ENCODE peak calls at places on chromosomes 11 and 22, in eight cellular contexts. X is RWPE2, E is vagina, O is PC-9, F is thoracic aorta, T is Caco-2, M is heart left ventricle, A is K562. L is an unnamed sample.

GRCh38 chr11:96228472-96228871 is 114.5 kb downstream of the MAML2 start:
- DNase-seq in F (peak; percentile 78), M (peak; percentile 78), X (peak; percentile 84), T (no peak), E (no peak), O (peak; percentile 83), A (no peak), L (peak; percentile 65)

GRCh38 chr22:47053865-47054185 is 291.4 kb downstream of the TBC1D22A start:
- DNase-seq in M (no peak), X (no peak), A (no peak), T (no peak), O (no peak), E (no peak), F (no peak), L (no peak)

GRCh38 chr11:115501895-115502589 is 2.2 kb downstream of the CADM1 start:
- DNase-seq in A (no peak), E (no peak), M (no peak), F (no peak), O (no peak), T (no peak), X (no peak), L (no peak)

GRCh38 chr11:75826463-75827220 is 11.6 kb downstream of the UVRAG start:
- DNase-seq in O (no peak), T (no peak), X (no peak), M (no peak), F (no peak), E (no peak), A (no peak), L (no peak)

GRCh38 chr11:125591659-125592304 is 870 bp upstream of the STT3A start:
- DNase-seq in O (no peak), F (peak; percentile 4), T (peak; percentile 57), A (peak; percentile 42), M (peak; percentile 65), E (no peak), X (peak; percentile 42), L (peak; percentile 69)

GRCh38 chr11:116379185-116379828 is 393.5 kb downstream of the BUD13 start:
- DNase-seq in X (no peak), T (peak; percentile 57), E (no peak), O (peak; percentile 2), A (peak; percentile 43), F (no peak), M (no peak), L (no peak)

GRCh38 chr22:33438273-33438672 is 380.1 kb upstream of the SYN3 start:
- DNase-seq in M (no peak), X (no peak), E (no peak), F (no peak), T (no peak), O (peak; percentile 47), A (no peak), L (no peak)

GRCh38 chr11:46291441-46292143 is 14.1 kb downstream of the CREB3L1 start:
- DNase-seq in O (no peak), F (no peak), A (no peak), T (no peak), M (peak; percentile 77), X (no peak), E (no peak), L (peak; percentile 70)

GRCh38 chr11:2097356-2097997 is 41.7 kb downstream of the IGF2 start:
- DNase-seq in A (peak; percentile 28), F (no peak), T (no peak), O (no peak), X (peak; percentile 51), M (peak; percentile 83), E (no peak), L (peak; percentile 71)

GRCh38 chr11:36257351-36257750 is 31.9 kb downstream of the COMMD9 start:
- DNase-seq in E (no peak), A (no peak), M (no peak), F (no peak), T (no peak), O (peak; percentile 41), X (no peak), L (no peak)

GRCh38 chr22:44586337-44586990 is 88.4 kb upstream of the RTL6 start:
- DNase-seq in O (peak; percentile 71), F (no peak), E (no peak), X (no peak), T (no peak), M (peak; percentile 44), A (no peak), L (no peak)

GRCh38 chr11:45089251-45089650 is 57.2 kb upstream of the PRDM11 start:
- DNase-seq in X (no peak), F (peak; percentile 64), M (peak; percentile 83), T (no peak), A (no peak), O (no peak), E (no peak), L (peak; percentile 93)

GRCh38 chr11:113446938-113447337 is 28.3 kb downstream of the DRD2 start:
- DNase-seq in M (no peak), T (peak; percentile 73), F (no peak), E (no peak), X (peak; percentile 90), O (peak; percentile 30), A (no peak), L (no peak)

GRCh38 chr22:42376721-42377177 is 55.5 kb downstream of the NFAM1 start:
- DNase-seq in E (no peak), A (peak; percentile 32), X (peak; percentile 24), M (peak; percentile 77), O (no peak), T (peak; percentile 53), F (no peak), L (peak; percentile 83)

GRCh38 chr11:77497368-77497767 is 23.5 kb upstream of the PAK1 start:
- DNase-seq in E (no peak), A (no peak), M (no peak), F (no peak), T (no peak), O (no peak), X (no peak), L (no peak)

GRCh38 chr11:32348502-32348901 is 86.8 kb downstream of the WT1 start:
- DNase-seq in O (no peak), F (no peak), X (no peak), A (no peak), E (no peak), T (no peak), M (no peak), L (no peak)

GRCh38 chr11:63869171-63869591 is 30.3 kb downstream of the MARK2 start:
- DNase-seq in A (no peak), F (no peak), X (no peak), M (no peak), T (no peak), O (peak; percentile 53), E (no peak), L (no peak)

GRCh38 chr22:31210830-31211503 is 1.1 kb upstream of the LIMK2 start:
- DNase-seq in M (no peak), O (no peak), X (no peak), E (no peak), A (no peak), F (no peak), T (no peak), L (no peak)

GRCh38 chr11:58637367-58637766 is 14.9 kb downstream of the CNTF start:
- DNase-seq in X (no peak), E (no peak), T (no peak), O (no peak), M (no peak), F (no peak), A (no peak), L (no peak)

GRCh38 chr11:77082838-77083552 is 16.2 kb downstream of the CAPN5 start:
- DNase-seq in T (peak; percentile 26), F (no peak), O (no peak), X (peak; percentile 49), E (no peak), M (peak; percentile 75), A (no peak), L (peak; percentile 61)

GRCh38 chr22:47484960-47485571 is 722.6 kb downstream of the TBC1D22A start:
- DNase-seq in X (no peak), E (no peak), F (no peak), A (no peak), M (no peak), O (no peak), T (no peak), L (no peak)

GRCh38 chr11:82080160-82080559 is 653.5 kb downstream of the FAM181B start:
- DNase-seq in X (no peak), T (no peak), O (no peak), A (no peak), M (no peak), F (no peak), E (no peak), L (no peak)

GRCh38 chr11:18705651-18706281 is 7.2 kb downstream of the TMEM86A start:
- DNase-seq in A (no peak), O (no peak), F (no peak), E (no peak), T (no peak), M (no peak), X (no peak), L (peak; percentile 39)

GRCh38 chr11:77677138-77677537 is 39.5 kb upstream of the CLNS1A start:
- DNase-seq in E (no peak), M (no peak), X (no peak), A (no peak), T (no peak), O (no peak), F (no peak), L (no peak)

GRCh38 chr11:1490651-1491050 is 4.1 kb upstream of the MOB2 start:
- DNase-seq in M (peak; percentile 20), O (no peak), X (no peak), E (no peak), F (no peak), A (no peak), T (no peak), L (no peak)

GRCh38 chr11:69004411-69005182 is 8.4 kb downstream of the MRGPRF start:
- DNase-seq in T (peak; percentile 32), X (peak; percentile 39), M (no peak), O (no peak), A (no peak), E (no peak), F (no peak), L (no peak)
- H3K4me3 ChIP-seq in T (no peak overlapping the region), X (no peak overlapping the region), M (no peak overlapping the region), O (no peak overlapping the region), A (no peak overlapping the region), E (no peak overlapping the region), F (no peak overlapping the region), L (no peak overlapping the region)

DNA sequence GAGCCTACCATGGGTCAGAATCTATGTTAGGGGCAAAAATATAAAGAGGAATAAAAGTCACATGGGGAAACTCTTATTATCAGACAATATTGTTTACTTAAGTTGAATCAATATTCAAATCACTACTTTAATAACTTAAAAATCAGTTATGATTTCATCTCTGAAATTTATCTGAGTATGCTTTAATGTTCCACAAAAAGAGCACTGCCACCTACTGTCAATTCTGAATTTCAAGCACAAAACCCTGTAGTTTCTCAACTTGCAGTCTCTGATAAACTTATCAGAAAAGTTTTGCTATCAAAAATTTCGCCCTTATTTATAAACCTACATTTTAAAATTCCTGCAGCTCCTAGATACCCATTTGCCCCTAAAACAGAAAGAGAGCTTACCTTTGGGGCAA is 47.3 kb downstream of the RDX start:
- DNase-seq in M (no peak), E (no peak), X (no peak), A (no peak), O (no peak), T (no peak), F (no peak), L (no peak)
- H3K36me3 ChIP-seq in M (peaks cover 87% of the 10 kb centered on the region), E (no peaks in the 10 kb centered on the region), X (peaks cover 93% of the 10 kb centered on the region), A (peaks cover 77% of the 10 kb centered on the region), O (peaks cover 56% of the 10 kb centered on the region), T (peaks cover 7% of the 10 kb centered on the region), F (peaks cover 23% of the 10 kb centered on the region), L (peaks cover 2% of the 10 kb centered on the region)

GRCh38 chr11:47553417-47553746 is 450 bp upstream of the CELF1 start:
- DNase-seq in O (no peak), F (no peak), E (no peak), A (no peak), X (no peak), M (no peak), T (no peak), L (no peak)
- TF ChIP-seq CTCF in O (no peak), F (peak; percentile 4), E (no peak), A (no peak), X (peak; percentile 79), M (no peak), T (no peak), L (no peak)

GRCh38 chr11:128725630-128726461 is 32.0 kb downstream of the FLI1 start:
- DNase-seq in T (no peak), E (no peak), F (no peak), X (no peak), A (no peak), O (no peak), M (no peak), L (no peak)
- H3K4me3 ChIP-seq in T (no peak overlapping the region), E (no peak overlapping the region), F (no peak overlapping the region), X (no peak overlapping the region), A (no peak overlapping the region), O (no peak overlapping the region), M (no peak overlapping the region), L (no peak overlapping the region)

L was measured in psoas muscle.